ENCODE peak calls at places on chromosomes 1 and 21, in seven cellular contexts. One of them, this sample, is unnamed. For H3K36me3, the result is how much of the 10 kb centered on the place peaks cover.

GRCh38 chr1:11731719-11732283 is 4.1 kb upstream of the AGTRAP start:
- DNase-seq in mesenchymal stem cell: peak
- DNase-seq in colonic mucosa: peak
- DNase-seq in thoracic aorta: no peak
- DNase-seq in effector memory CD4-positive, alpha-beta T cell: no peak
- DNase-seq in CD4-positive, CD25-positive, alpha-beta regulatory T cell: peak
- DNase-seq in astrocyte: peak
- DNase-seq in this sample: no peak

GRCh38 chr1:179853102-179853501 is 24.5 kb downstream of the TOR1AIP2 start:
- DNase-seq in CD4-positive, CD25-positive, alpha-beta regulatory T cell: no peak
- DNase-seq in mesenchymal stem cell: no peak
- DNase-seq in thoracic aorta: no peak
- DNase-seq in colonic mucosa: no peak
- DNase-seq in astrocyte: no peak
- DNase-seq in effector memory CD4-positive, alpha-beta T cell: no peak
- DNase-seq in this sample: no peak

GRCh38 chr1:24888971-24889670 is 41.0 kb downstream of the RUNX3 start:
- DNase-seq in mesenchymal stem cell: peak
- DNase-seq in thoracic aorta: no peak
- DNase-seq in CD4-positive, CD25-positive, alpha-beta regulatory T cell: no peak
- DNase-seq in colonic mucosa: no peak
- DNase-seq in effector memory CD4-positive, alpha-beta T cell: no peak
- DNase-seq in astrocyte: peak
- DNase-seq in this sample: no peak

GRCh38 chr1:209095627-209096595 is 487.6 kb upstream of the CAMK1G start:
- DNase-seq in effector memory CD4-positive, alpha-beta T cell: no peak
- DNase-seq in mesenchymal stem cell: peak
- DNase-seq in CD4-positive, CD25-positive, alpha-beta regulatory T cell: no peak
- DNase-seq in colonic mucosa: no peak
- DNase-seq in thoracic aorta: no peak
- DNase-seq in astrocyte: peak
- DNase-seq in this sample: no peak

GRCh38 chr1:183417691-183418491 is at the start of gene NMNAT2:
- DNase-seq in astrocyte: no peak
- DNase-seq in colonic mucosa: no peak
- DNase-seq in mesenchymal stem cell: peak
- DNase-seq in thoracic aorta: no peak
- DNase-seq in effector memory CD4-positive, alpha-beta T cell: no peak
- DNase-seq in CD4-positive, CD25-positive, alpha-beta regulatory T cell: no peak
- DNase-seq in this sample: no peak

GRCh38 chr1:26153966-26154572 is 4.8 kb upstream of the FAM110D start:
- DNase-seq in effector memory CD4-positive, alpha-beta T cell: no peak
- DNase-seq in mesenchymal stem cell: no peak
- DNase-seq in colonic mucosa: no peak
- DNase-seq in CD4-positive, CD25-positive, alpha-beta regulatory T cell: no peak
- DNase-seq in thoracic aorta: no peak
- DNase-seq in astrocyte: no peak
- DNase-seq in this sample: no peak

GRCh38 chr1:26555550-26555981 is 26.0 kb downstream of the RPS6KA1 start:
- DNase-seq in colonic mucosa: no peak
- DNase-seq in astrocyte: no peak
- DNase-seq in CD4-positive, CD25-positive, alpha-beta regulatory T cell: no peak
- DNase-seq in effector memory CD4-positive, alpha-beta T cell: no peak
- DNase-seq in thoracic aorta: no peak
- DNase-seq in mesenchymal stem cell: no peak
- DNase-seq in this sample: no peak

GRCh38 chr1:79262745-79263258 is 256.3 kb upstream of the ADGRL4 start:
- DNase-seq in effector memory CD4-positive, alpha-beta T cell: no peak
- DNase-seq in astrocyte: no peak
- DNase-seq in thoracic aorta: no peak
- DNase-seq in mesenchymal stem cell: no peak
- DNase-seq in CD4-positive, CD25-positive, alpha-beta regulatory T cell: no peak
- DNase-seq in colonic mucosa: no peak
- DNase-seq in this sample: no peak

GRCh38 chr1:33819290-33819912 is 44.5 kb upstream of the HMGB4 start:
- DNase-seq in effector memory CD4-positive, alpha-beta T cell: no peak
- DNase-seq in CD4-positive, CD25-positive, alpha-beta regulatory T cell: no peak
- DNase-seq in astrocyte: no peak
- DNase-seq in thoracic aorta: no peak
- DNase-seq in mesenchymal stem cell: no peak
- DNase-seq in colonic mucosa: no peak
- DNase-seq in this sample: no peak

GRCh38 chr1:160834945-160835565 is 27.6 kb downstream of the CD244 start:
- DNase-seq in thoracic aorta: no peak
- DNase-seq in colonic mucosa: no peak
- DNase-seq in mesenchymal stem cell: peak
- DNase-seq in CD4-positive, CD25-positive, alpha-beta regulatory T cell: peak
- DNase-seq in effector memory CD4-positive, alpha-beta T cell: no peak
- DNase-seq in astrocyte: peak
- DNase-seq in this sample: no peak

GRCh38 chr1:8384577-8384976 is 66.7 kb downstream of the SLC45A1 start:
- DNase-seq in mesenchymal stem cell: peak
- DNase-seq in effector memory CD4-positive, alpha-beta T cell: no peak
- DNase-seq in astrocyte: no peak
- DNase-seq in thoracic aorta: no peak
- DNase-seq in CD4-positive, CD25-positive, alpha-beta regulatory T cell: no peak
- DNase-seq in colonic mucosa: no peak
- DNase-seq in this sample: no peak

GRCh38 chr1:12464627-12465056 is 153.4 kb downstream of the DHRS3 start:
- DNase-seq in mesenchymal stem cell: no peak
- DNase-seq in thoracic aorta: peak
- DNase-seq in astrocyte: peak
- DNase-seq in effector memory CD4-positive, alpha-beta T cell: no peak
- DNase-seq in colonic mucosa: no peak
- DNase-seq in CD4-positive, CD25-positive, alpha-beta regulatory T cell: no peak
- DNase-seq in this sample: no peak

GRCh38 chr1:202656057-202656456 is 54.2 kb downstream of the SYT2 start:
- DNase-seq in astrocyte: no peak
- DNase-seq in effector memory CD4-positive, alpha-beta T cell: no peak
- DNase-seq in colonic mucosa: no peak
- DNase-seq in thoracic aorta: no peak
- DNase-seq in CD4-positive, CD25-positive, alpha-beta regulatory T cell: no peak
- DNase-seq in mesenchymal stem cell: peak
- DNase-seq in this sample: no peak

GRCh38 chr1:934991-935750 is 11.4 kb downstream of the SAMD11 start:
- DNase-seq in colonic mucosa: no peak
- DNase-seq in astrocyte: no peak
- DNase-seq in thoracic aorta: no peak
- DNase-seq in effector memory CD4-positive, alpha-beta T cell: no peak
- DNase-seq in CD4-positive, CD25-positive, alpha-beta regulatory T cell: no peak
- DNase-seq in mesenchymal stem cell: no peak
- DNase-seq in this sample: no peak

GRCh38 chr1:58571616-58572015 is 5.4 kb downstream of the TACSTD2 start:
- DNase-seq in thoracic aorta: no peak
- DNase-seq in CD4-positive, CD25-positive, alpha-beta regulatory T cell: no peak
- DNase-seq in mesenchymal stem cell: no peak
- DNase-seq in astrocyte: no peak
- DNase-seq in colonic mucosa: no peak
- DNase-seq in effector memory CD4-positive, alpha-beta T cell: no peak
- DNase-seq in this sample: no peak

GRCh38 chr1:244180256-244180655 is 129.2 kb downstream of the ZBTB18 start:
- DNase-seq in astrocyte: peak
- DNase-seq in mesenchymal stem cell: peak
- DNase-seq in colonic mucosa: no peak
- DNase-seq in CD4-positive, CD25-positive, alpha-beta regulatory T cell: no peak
- DNase-seq in thoracic aorta: no peak
- DNase-seq in effector memory CD4-positive, alpha-beta T cell: no peak
- DNase-seq in this sample: no peak

GRCh38 chr1:228362884-228363450 is 43.7 kb downstream of the TRIM11 start:
- DNase-seq in astrocyte: no peak
- DNase-seq in CD4-positive, CD25-positive, alpha-beta regulatory T cell: no peak
- DNase-seq in thoracic aorta: no peak
- DNase-seq in colonic mucosa: no peak
- DNase-seq in mesenchymal stem cell: no peak
- DNase-seq in effector memory CD4-positive, alpha-beta T cell: no peak
- DNase-seq in this sample: peak

GRCh38 chr1:158331431-158331830 is at the start of gene CD1B:
- DNase-seq in colonic mucosa: no peak
- DNase-seq in CD4-positive, CD25-positive, alpha-beta regulatory T cell: no peak
- DNase-seq in mesenchymal stem cell: no peak
- DNase-seq in effector memory CD4-positive, alpha-beta T cell: no peak
- DNase-seq in thoracic aorta: no peak
- DNase-seq in astrocyte: no peak
- DNase-seq in this sample: no peak

GRCh38 chr1:61142726-61143500 is 60.6 kb downstream of the NFIA start:
- DNase-seq in CD4-positive, CD25-positive, alpha-beta regulatory T cell: no peak
- DNase-seq in effector memory CD4-positive, alpha-beta T cell: no peak
- DNase-seq in astrocyte: no peak
- DNase-seq in colonic mucosa: peak
- DNase-seq in mesenchymal stem cell: no peak
- DNase-seq in thoracic aorta: no peak
- DNase-seq in this sample: no peak

GRCh38 chr1:155000725-155001437 is 1.7 kb upstream of the ZBTB7B start:
- DNase-seq in thoracic aorta: peak
- DNase-seq in astrocyte: peak
- DNase-seq in mesenchymal stem cell: peak
- DNase-seq in CD4-positive, CD25-positive, alpha-beta regulatory T cell: peak
- DNase-seq in colonic mucosa: peak
- DNase-seq in effector memory CD4-positive, alpha-beta T cell: peak
- DNase-seq in this sample: peak

GRCh38 chr21:18549214-18549905 is 145.8 kb upstream of the TMPRSS15 start:
- DNase-seq in mesenchymal stem cell: no peak
- DNase-seq in astrocyte: peak
- DNase-seq in thoracic aorta: no peak
- DNase-seq in CD4-positive, CD25-positive, alpha-beta regulatory T cell: no peak
- DNase-seq in colonic mucosa: no peak
- DNase-seq in effector memory CD4-positive, alpha-beta T cell: no peak
- DNase-seq in this sample: no peak

DNA sequence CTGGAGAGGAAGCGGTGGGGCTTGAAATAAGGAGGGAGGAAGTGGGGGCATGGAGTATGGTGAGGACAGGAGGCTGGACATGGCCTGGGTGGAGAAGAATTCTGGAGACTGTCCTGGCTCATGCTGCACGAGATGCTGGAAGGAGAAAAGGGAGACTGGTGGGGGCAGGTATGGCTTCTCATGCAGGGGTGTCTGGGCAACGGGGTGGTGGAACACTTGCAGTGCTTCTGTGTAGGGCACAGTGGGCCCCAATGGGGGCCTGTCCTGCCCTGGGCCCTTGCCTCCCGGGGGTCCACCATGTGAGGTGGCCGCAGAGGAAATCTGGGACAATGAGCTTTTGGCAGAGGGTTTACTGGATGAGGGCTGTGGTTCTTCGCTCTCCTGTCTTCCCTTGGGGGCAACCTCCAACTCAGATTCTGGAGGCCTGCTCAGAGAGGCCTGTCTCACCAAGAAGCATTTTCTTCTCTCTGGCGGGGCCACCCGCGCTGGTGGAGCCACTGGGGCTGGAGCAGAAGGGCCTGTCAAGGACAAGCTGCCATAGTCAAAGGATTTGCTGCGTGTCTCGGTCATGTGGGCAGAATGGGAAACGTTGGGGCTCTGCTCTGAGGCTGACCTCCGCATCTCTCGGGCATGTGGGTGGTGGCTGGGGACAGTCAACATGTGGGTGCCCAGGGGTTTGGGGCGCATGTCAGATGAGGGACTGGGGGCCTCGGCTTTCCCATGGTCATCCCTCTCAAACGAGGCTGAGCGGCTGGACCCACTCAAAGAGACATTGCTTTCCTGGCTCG is 96.9 kb upstream of the EDN2 start:
- DNase-seq in thoracic aorta: no peak
- DNase-seq in effector memory CD4-positive, alpha-beta T cell: no peak
- DNase-seq in astrocyte: no peak
- DNase-seq in CD4-positive, CD25-positive, alpha-beta regulatory T cell: no peak
- DNase-seq in mesenchymal stem cell: no peak
- DNase-seq in colonic mucosa: no peak
- DNase-seq in this sample: no peak
- H3K27ac ChIP-seq in thoracic aorta: no peak
- H3K27ac ChIP-seq in effector memory CD4-positive, alpha-beta T cell: no peak
- H3K27ac ChIP-seq in astrocyte: no peak
- H3K27ac ChIP-seq in CD4-positive, CD25-positive, alpha-beta regulatory T cell: no peak
- H3K27ac ChIP-seq in mesenchymal stem cell: no peak
- H3K27ac ChIP-seq in colonic mucosa: no peak
- H3K27ac ChIP-seq in this sample: no peak

GRCh38 chr1:167701510-167701909 is 20.3 kb upstream of the MPZL1 start:
- DNase-seq in CD4-positive, CD25-positive, alpha-beta regulatory T cell: no peak
- DNase-seq in astrocyte: no peak
- DNase-seq in thoracic aorta: no peak
- DNase-seq in mesenchymal stem cell: no peak
- DNase-seq in effector memory CD4-positive, alpha-beta T cell: no peak
- DNase-seq in colonic mucosa: no peak
- DNase-seq in this sample: no peak
- H3K36me3 ChIP-seq in CD4-positive, CD25-positive, alpha-beta regulatory T cell: half or more
- H3K36me3 ChIP-seq in astrocyte: under half
- H3K36me3 ChIP-seq in thoracic aorta: under half
- H3K36me3 ChIP-seq in mesenchymal stem cell: under half
- H3K36me3 ChIP-seq in effector memory CD4-positive, alpha-beta T cell: half or more
- H3K36me3 ChIP-seq in colonic mucosa: under half
- H3K36me3 ChIP-seq in this sample: half or more

DNA sequence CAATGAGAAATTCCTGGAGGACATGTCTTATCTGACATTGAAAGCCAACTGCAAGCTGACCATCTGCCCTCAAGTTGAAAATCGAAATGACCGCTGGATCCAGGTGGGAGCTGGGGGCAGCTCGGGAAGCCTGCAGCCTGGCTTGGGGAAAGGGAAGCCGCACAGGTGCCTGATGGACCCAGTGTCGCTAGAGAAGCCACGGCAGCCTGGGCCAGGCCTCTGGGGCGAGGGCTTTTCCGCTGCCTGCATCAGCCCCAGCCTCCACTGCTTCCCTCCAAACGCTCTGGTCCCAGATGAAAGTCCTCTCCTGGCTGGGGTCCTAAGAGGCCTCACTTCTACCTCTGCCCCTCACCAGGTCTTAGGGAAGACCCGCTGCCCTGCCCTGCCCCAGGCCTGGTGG is 18.8 kb upstream of the PADI3 start:
- DNase-seq in colonic mucosa: no peak
- DNase-seq in CD4-positive, CD25-positive, alpha-beta regulatory T cell: no peak
- DNase-seq in astrocyte: no peak
- DNase-seq in effector memory CD4-positive, alpha-beta T cell: no peak
- DNase-seq in thoracic aorta: no peak
- DNase-seq in mesenchymal stem cell: no peak
- DNase-seq in this sample: no peak
- H3K27ac ChIP-seq in colonic mucosa: peak
- H3K27ac ChIP-seq in CD4-positive, CD25-positive, alpha-beta regulatory T cell: no peak
- H3K27ac ChIP-seq in astrocyte: no peak
- H3K27ac ChIP-seq in effector memory CD4-positive, alpha-beta T cell: no peak
- H3K27ac ChIP-seq in thoracic aorta: no peak
- H3K27ac ChIP-seq in mesenchymal stem cell: no peak
- H3K27ac ChIP-seq in this sample: no peak

GRCh38 chr1:109985251-109986053 is 887 bp downstream of the AHCYL1 start:
- DNase-seq in mesenchymal stem cell: no peak
- DNase-seq in effector memory CD4-positive, alpha-beta T cell: no peak
- DNase-seq in CD4-positive, CD25-positive, alpha-beta regulatory T cell: no peak
- DNase-seq in thoracic aorta: no peak
- DNase-seq in colonic mucosa: peak
- DNase-seq in astrocyte: no peak
- DNase-seq in this sample: no peak

GRCh38 chr1:109984456-109985250 is at the start of gene AHCYL1:
- DNase-seq in colonic mucosa: peak
- DNase-seq in thoracic aorta: peak
- DNase-seq in astrocyte: peak
- DNase-seq in effector memory CD4-positive, alpha-beta T cell: peak
- DNase-seq in CD4-positive, CD25-positive, alpha-beta regulatory T cell: peak
- DNase-seq in mesenchymal stem cell: peak
- DNase-seq in this sample: peak

GRCh38 chr1:109984190-109984455 is 442 bp upstream of the AHCYL1 start:
- DNase-seq in colonic mucosa: no peak
- DNase-seq in mesenchymal stem cell: peak
- DNase-seq in CD4-positive, CD25-positive, alpha-beta regulatory T cell: no peak
- DNase-seq in effector memory CD4-positive, alpha-beta T cell: no peak
- DNase-seq in astrocyte: no peak
- DNase-seq in thoracic aorta: no peak
- DNase-seq in this sample: no peak

GRCh38 chr1:109986054-109986444 is 1.5 kb downstream of the AHCYL1 start:
- DNase-seq in mesenchymal stem cell: no peak
- DNase-seq in CD4-positive, CD25-positive, alpha-beta regulatory T cell: no peak
- DNase-seq in effector memory CD4-positive, alpha-beta T cell: no peak
- DNase-seq in colonic mucosa: no peak
- DNase-seq in astrocyte: no peak
- DNase-seq in thoracic aorta: no peak
- DNase-seq in this sample: no peak

GRCh38 chr1:109983380-109984189 is 980 bp upstream of the AHCYL1 start:
- DNase-seq in colonic mucosa: no peak
- DNase-seq in mesenchymal stem cell: no peak
- DNase-seq in astrocyte: no peak
- DNase-seq in effector memory CD4-positive, alpha-beta T cell: no peak
- DNase-seq in thoracic aorta: no peak
- DNase-seq in CD4-positive, CD25-positive, alpha-beta regulatory T cell: no peak
- DNase-seq in this sample: no peak
- H3K36me3 ChIP-seq in colonic mucosa: under half
- H3K36me3 ChIP-seq in mesenchymal stem cell: under half
- H3K36me3 ChIP-seq in astrocyte: under half
- H3K36me3 ChIP-seq in effector memory CD4-positive, alpha-beta T cell: under half
- H3K36me3 ChIP-seq in thoracic aorta: under half
- H3K36me3 ChIP-seq in CD4-positive, CD25-positive, alpha-beta regulatory T cell: under half
- H3K36me3 ChIP-seq in this sample: under half

This sample was measured in CD4-positive, alpha-beta memory T cell.